ENCODE peak calls at places on chromosomes 12 and 14, in ten cellular contexts. K, L, D, Y, W, Z, B, G, P and E are unnamed samples.

GRCh38 chr12:130870442-130871285 is 1.2 kb upstream of the RAN start:
- DNase-seq in K (peak), L (peak), D (peak), Y (peak), W (peak), Z (peak), B (peak), G (peak), P (peak), E (peak)

GRCh38 chr12:1834186-1834925 is 14.0 kb downstream of the LRTM2 start:
- DNase-seq in K (no peak), L (no peak), D (no peak), Y (no peak), W (no peak), Z (no peak), B (no peak), G (no peak), P (no peak), E (no peak)

GRCh38 chr14:77641207-77641533 is 24.7 kb upstream of the SPTLC2 start:
- DNase-seq in K (no peak), L (no peak), D (no peak), Y (no peak), W (peak), Z (no peak), B (no peak), G (no peak), P (no peak), E (no peak)

GRCh38 chr14:21680072-21680471 is 6.5 kb upstream of the OR4E1 start:
- DNase-seq in K (peak), L (no peak), D (peak), Y (no peak), W (peak), Z (peak), B (no peak), G (no peak), P (peak), E (no peak)

GRCh38 chr12:58283553-58283952 is 342.2 kb downstream of the ATP23 start:
- DNase-seq in K (no peak), L (no peak), D (no peak), Y (no peak), W (no peak), Z (no peak), B (no peak), G (no peak), P (peak), E (no peak)

GRCh38 chr12:68364893-68365725 is 32.9 kb upstream of the MDM1 start:
- DNase-seq in K (peak), L (peak), D (peak), Y (peak), W (peak), Z (peak), B (peak), G (peak), P (peak), E (peak)

GRCh38 chr14:29637406-29637805 is 290.2 kb downstream of the PRKD1 start:
- DNase-seq in K (peak), L (no peak), D (peak), Y (no peak), W (peak), Z (peak), B (no peak), G (no peak), P (peak), E (peak)

GRCh38 chr12:77131977-77132490 is 66.7 kb upstream of the E2F7 start:
- DNase-seq in K (no peak), L (no peak), D (peak), Y (no peak), W (no peak), Z (no peak), B (no peak), G (no peak), P (no peak), E (no peak)

GRCh38 chr12:13000935-13001724 is 1.1 kb upstream of the HEBP1 start:
- DNase-seq in K (peak), L (peak), D (peak), Y (peak), W (peak), Z (peak), B (peak), G (peak), P (peak), E (peak)

GRCh38 chr12:66130267-66131066 is at the start of gene LLPH:
- DNase-seq in K (peak), L (peak), D (peak), Y (peak), W (peak), Z (peak), B (peak), G (peak), P (peak), E (peak)

GRCh38 chr12:111035578-111036301 is 115.4 kb upstream of the MYL2 start:
- DNase-seq in K (no peak), L (peak), D (no peak), Y (no peak), W (no peak), Z (no peak), B (no peak), G (peak), P (no peak), E (peak)

GRCh38 chr12:24530689-24531088 is 418.2 kb downstream of the BCAT1 start:
- DNase-seq in K (no peak), L (no peak), D (no peak), Y (no peak), W (no peak), Z (no peak), B (no peak), G (no peak), P (no peak), E (no peak)

GRCh38 chr14:100425454-100425814 is 102.3 kb downstream of the SLC25A47 start:
- DNase-seq in K (no peak), L (peak), D (no peak), Y (no peak), W (no peak), Z (no peak), B (no peak), G (no peak), P (no peak), E (no peak)

GRCh38 chr12:112198120-112198733 is 72.9 kb downstream of the TRAFD1 start:
- DNase-seq in K (peak), L (peak), D (peak), Y (peak), W (peak), Z (peak), B (peak), G (peak), P (peak), E (peak)

GRCh38 chr12:14664434-14665023 is 31.9 kb downstream of the GUCY2C start:
- DNase-seq in K (peak), L (no peak), D (peak), Y (peak), W (peak), Z (peak), B (peak), G (no peak), P (peak), E (peak)

GRCh38 chr12:5258966-5259365 is 172.9 kb upstream of the NTF3 start:
- DNase-seq in K (no peak), L (no peak), D (no peak), Y (no peak), W (no peak), Z (no peak), B (no peak), G (no peak), P (no peak), E (no peak)

GRCh38 chr14:85313801-85314207 is 216.1 kb upstream of the FLRT2 start:
- DNase-seq in K (peak), L (peak), D (no peak), Y (no peak), W (peak), Z (peak), B (no peak), G (no peak), P (peak), E (no peak)

GRCh38 chr12:130920711-130921381 is 32.9 kb upstream of the ADGRD1 start:
- DNase-seq in K (peak), L (no peak), D (no peak), Y (no peak), W (peak), Z (no peak), B (peak), G (no peak), P (no peak), E (no peak)

GRCh38 chr12:104372048-104372720 is 68.6 kb downstream of the EID3 start:
- DNase-seq in K (no peak), L (no peak), D (peak), Y (no peak), W (no peak), Z (no peak), B (no peak), G (peak), P (no peak), E (no peak)

GRCh38 chr12:68497702-68498101 is 113.0 kb upstream of the RAP1B start:
- DNase-seq in K (peak), L (no peak), D (peak), Y (no peak), W (peak), Z (peak), B (no peak), G (no peak), P (peak), E (peak)

GRCh38 chr12:7834701-7835100 is 38.0 kb downstream of the SLC2A14 start:
- DNase-seq in K (no peak), L (no peak), D (no peak), Y (peak), W (no peak), Z (no peak), B (peak), G (no peak), P (no peak), E (no peak)

GRCh38 chr12:63084501-63084900 is 66.5 kb downstream of the AVPR1A start:
- DNase-seq in K (no peak), L (no peak), D (no peak), Y (no peak), W (no peak), Z (no peak), B (no peak), G (no peak), P (no peak), E (no peak)

GRCh38 chr14:95507701-95508103 is 8.7 kb downstream of the SYNE3 start:
- DNase-seq in K (peak), L (no peak), D (peak), Y (no peak), W (peak), Z (peak), B (no peak), G (no peak), P (peak), E (no peak)

GRCh38 chr12:3216726-3217682 is 139.8 kb downstream of the TSPAN9 start:
- DNase-seq in K (peak), L (no peak), D (peak), Y (no peak), W (peak), Z (peak), B (no peak), G (no peak), P (peak), E (no peak)

GRCh38 chr14:68796418-68797101 is 3.7 kb upstream of the ZFP36L1 start:
- DNase-seq in K (peak), L (no peak), D (no peak), Y (no peak), W (peak), Z (no peak), B (no peak), G (peak), P (no peak), E (no peak)

GRCh38 chr14:77183896-77184295 is 2.3 kb downstream of the TMEM63C start:
- DNase-seq in K (no peak), L (no peak), D (no peak), Y (no peak), W (no peak), Z (no peak), B (no peak), G (no peak), P (no peak), E (no peak)

GRCh38 chr12:81758421-81759214 is 532 bp downstream of the PPFIA2 start:
- DNase-seq in K (peak), L (peak), D (no peak), Y (no peak), W (peak), Z (no peak), B (peak), G (peak), P (peak), E (peak)

GRCh38 chr12:118061876-118062791 is 1.2 kb upstream of the WSB2 start:
- DNase-seq in K (peak), L (peak), D (peak), Y (no peak), W (peak), Z (peak), B (peak), G (peak), P (peak), E (peak)

GRCh38 chr14:67359319-67359774 is 257 bp downstream of the ATP6V1D start:
- DNase-seq in K (peak), L (peak), D (peak), Y (peak), W (peak), Z (no peak), B (peak), G (no peak), P (peak), E (no peak)

GRCh38 chr14:47619397-47619796 is 56.0 kb downstream of the MDGA2 start:
- DNase-seq in K (no peak), L (no peak), D (peak), Y (no peak), W (no peak), Z (no peak), B (no peak), G (no peak), P (peak), E (no peak)

GRCh38 chr12:53042607-53043454 is 7.0 kb upstream of the TNS2 start:
- DNase-seq in K (no peak), L (no peak), D (no peak), Y (peak), W (no peak), Z (no peak), B (no peak), G (no peak), P (no peak), E (no peak)

GRCh38 chr12:127179199-127179598 is 1087.8 kb upstream of the TMEM132C start:
- DNase-seq in K (no peak), L (no peak), D (peak), Y (no peak), W (peak), Z (no peak), B (no peak), G (no peak), P (no peak), E (no peak)

GRCh38 chr14:75295061-75295461 is 16.4 kb downstream of the FOS start:
- DNase-seq in K (peak), L (peak), D (peak), Y (no peak), W (peak), Z (peak), B (peak), G (peak), P (peak), E (peak)

GRCh38 chr12:3359478-3359877 is 131.5 kb upstream of the PRMT8 start:
- DNase-seq in K (no peak), L (no peak), D (no peak), Y (no peak), W (no peak), Z (no peak), B (no peak), G (no peak), P (no peak), E (no peak)

GRCh38 chr12:124538194-124539082 is 29.0 kb downstream of the NCOR2 start:
- DNase-seq in K (no peak), L (no peak), D (no peak), Y (peak), W (no peak), Z (no peak), B (no peak), G (no peak), P (no peak), E (no peak)

GRCh38 chr12:130552483-130552996 is 163.6 kb downstream of the RIMBP2 start:
- DNase-seq in K (no peak), L (peak), D (no peak), Y (no peak), W (peak), Z (no peak), B (peak), G (no peak), P (no peak), E (no peak)

GRCh38 chr12:94165152-94165551 is 16.8 kb downstream of the PLXNC1 start:
- DNase-seq in K (no peak), L (peak), D (no peak), Y (no peak), W (no peak), Z (no peak), B (no peak), G (no peak), P (no peak), E (no peak)

GRCh38 chr14:50139192-50139591 is 22.8 kb upstream of the VCPKMT start:
- DNase-seq in K (no peak), L (no peak), D (no peak), Y (no peak), W (peak), Z (no peak), B (no peak), G (no peak), P (peak), E (peak)

GRCh38 chr14:35341454-35342159 is 49.4 kb downstream of the PSMA6 start:
- DNase-seq in K (peak), L (peak), D (peak), Y (peak), W (peak), Z (peak), B (peak), G (no peak), P (peak), E (peak)

GRCh38 chr14:35340616-35341453 is 48.7 kb downstream of the PSMA6 start:
- DNase-seq in K (no peak), L (no peak), D (no peak), Y (no peak), W (no peak), Z (no peak), B (no peak), G (no peak), P (no peak), E (no peak)

GRCh38 chr14:35337557-35338255 is 45.5 kb downstream of the PSMA6 start:
- DNase-seq in K (no peak), L (no peak), D (no peak), Y (no peak), W (no peak), Z (no peak), B (peak), G (peak), P (no peak), E (no peak)

GRCh38 chr14:35338731-35339405 is 46.7 kb downstream of the PSMA6 start:
- DNase-seq in K (no peak), L (no peak), D (no peak), Y (no peak), W (no peak), Z (no peak), B (no peak), G (no peak), P (no peak), E (no peak)

GRCh38 chr14:35339761-35340406 is 47.7 kb downstream of the PSMA6 start:
- DNase-seq in K (no peak), L (no peak), D (no peak), Y (no peak), W (no peak), Z (no peak), B (no peak), G (no peak), P (no peak), E (no peak)
- H3K27ac ChIP-seq in K (no peak), L (no peak), D (no peak), Y (no peak), W (no peak), Z (no peak), B (no peak), G (no peak), P (no peak), E (no peak)

GRCh38 chr12:21475552-21475951 is 25.9 kb downstream of the RECQL start:
- DNase-seq in K (no peak), L (no peak), D (no peak), Y (no peak), W (no peak), Z (no peak), B (no peak), G (no peak), P (no peak), E (no peak)

GRCh38 chr12:21483531-21483930 is 17.9 kb downstream of the RECQL start:
- DNase-seq in K (no peak), L (no peak), D (no peak), Y (no peak), W (no peak), Z (no peak), B (no peak), G (no peak), P (no peak), E (no peak)

GRCh38 chr12:21476949-21477348 is 24.5 kb downstream of the RECQL start:
- DNase-seq in K (peak), L (no peak), D (peak), Y (no peak), W (peak), Z (peak), B (no peak), G (no peak), P (peak), E (no peak)

GRCh38 chr12:21478756-21479455 is 22.5 kb downstream of the RECQL start:
- DNase-seq in K (no peak), L (no peak), D (no peak), Y (no peak), W (no peak), Z (no peak), B (no peak), G (no peak), P (no peak), E (no peak)
- TF ChIP-seq EZH2 in K (no peak), L (no peak), D (no peak), Y (no peak), W (no peak), Z (no peak), B (no peak), G (no peak), P (no peak), E (no peak)

GRCh38 chr14:102264355-102264754 is 40.6 kb downstream of the MOK start:
- DNase-seq in K (no peak), L (no peak), D (no peak), Y (no peak), W (no peak), Z (no peak), B (no peak), G (no peak), P (no peak), E (no peak)
- H3K4me3 ChIP-seq in K (no peak), L (no peak), D (no peak), Y (no peak), W (no peak), Z (no peak), B (no peak), G (no peak), P (no peak), E (no peak)

GRCh38 chr14:105026033-105026785 is 5.3 kb upstream of the CDCA4 start:
- DNase-seq in K (no peak), L (no peak), D (peak), Y (no peak), W (peak), Z (peak), B (no peak), G (no peak), P (peak), E (no peak)
- H3K27ac ChIP-seq in K (no peak), L (no peak), D (peak), Y (no peak), W (peak), Z (peak), B (no peak), G (no peak), P (peak), E (no peak)